ENCODE peak calls at places on chromosomes 11 and 22, in four cellular contexts. H is CD8-positive, alpha-beta memory T cell; Z is mesenchymal stem cell; W is astrocyte of the spinal cord. N is an unnamed sample.

GRCh38 chr11:118827118-118827517 is 36.2 kb upstream of the DDX6 start:
- DNase-seq in H (no peak), Z (no peak), W (no peak), N (no peak)

GRCh38 chr11:75733346-75734107 is 15.9 kb downstream of the MOGAT2 start:
- DNase-seq in H (no peak), Z (no peak), W (peak; percentile 4), N (peak; percentile 13)

GRCh38 chr11:37946155-37946766 is 1348.2 kb upstream of the RAG2 start:
- DNase-seq in H (no peak), Z (peak; percentile 62), W (peak; percentile 50), N (peak; percentile 1)

GRCh38 chr11:20839231-20839630 is 169.8 kb downstream of the NELL1 start:
- DNase-seq in H (no peak), Z (no peak), W (no peak), N (no peak)

GRCh38 chr11:74033046-74033445 is 24.2 kb upstream of the UCP3 start:
- DNase-seq in H (no peak), Z (no peak), W (no peak), N (no peak)

GRCh38 chr11:103031834-103032233 is 60.1 kb downstream of the DCUN1D5 start:
- DNase-seq in H (no peak), Z (no peak), W (peak; percentile 70), N (no peak)

GRCh38 chr11:118636569-118637290 is 29.3 kb downstream of the PHLDB1 start:
- DNase-seq in H (no peak), Z (no peak), W (no peak), N (no peak)

GRCh38 chr11:95585071-95585751 is 204.4 kb downstream of the FAM76B start:
- DNase-seq in H (no peak), Z (peak; percentile 79), W (peak; percentile 54), N (no peak)

GRCh38 chr11:87359401-87359800 is 321.7 kb downstream of the TMEM135 start:
- DNase-seq in H (no peak), Z (no peak), W (no peak), N (no peak)

DNA sequence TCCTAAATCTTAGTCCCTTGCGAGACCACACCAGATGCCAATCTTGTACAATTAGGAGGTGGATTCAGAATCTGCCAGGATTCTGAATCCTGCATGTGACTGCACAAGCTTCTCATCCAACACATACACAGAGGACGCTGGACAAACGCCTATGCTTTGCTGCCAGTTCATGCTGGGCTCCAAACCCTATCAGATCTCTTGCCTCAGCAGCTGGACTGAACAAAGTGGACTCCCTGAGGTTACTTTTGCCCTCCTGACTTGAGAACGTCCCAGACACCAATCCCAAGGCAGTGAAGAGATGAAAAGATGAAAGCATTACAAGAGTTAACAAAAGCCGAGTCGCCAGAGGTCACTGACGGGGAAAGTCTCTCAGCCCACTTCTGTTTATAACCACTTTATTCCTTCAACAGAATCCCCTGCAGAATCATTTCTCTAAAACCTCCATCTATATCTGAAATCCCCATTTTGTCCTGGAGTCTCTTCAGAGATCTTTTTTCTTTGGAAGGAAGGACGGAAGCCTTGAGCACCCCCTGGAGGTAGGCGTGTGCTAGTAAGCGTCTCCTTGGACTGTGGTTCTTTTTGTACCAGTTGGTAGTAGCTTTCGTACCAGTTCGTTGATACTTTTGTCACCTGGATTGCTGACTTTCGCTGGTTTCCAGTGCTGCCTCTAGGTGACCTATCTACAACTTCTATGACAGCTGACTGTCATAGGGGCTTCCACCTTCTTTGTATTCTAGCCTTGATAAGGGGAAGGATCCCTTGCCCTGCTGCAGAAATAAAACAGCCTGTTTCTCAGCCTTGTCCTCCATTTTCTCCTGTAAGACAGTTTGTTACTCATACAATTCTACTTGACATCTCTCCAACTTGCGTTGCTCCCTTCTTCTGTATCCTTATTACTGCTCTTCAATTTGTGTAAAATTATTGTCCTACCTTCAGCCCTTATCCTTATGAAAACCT is 26.1 kb upstream of the EED start:
- DNase-seq in H (peak; percentile 46), Z (peak; percentile 73), W (peak; percentile 74), N (peak; percentile 23)
- H3K4me3 ChIP-seq in H (peak overlapping the region; percentile 43), Z (peak overlapping the region; percentile 64), W (peak overlapping the region; percentile 3), N (peak overlapping the region; percentile 23)

DNA sequence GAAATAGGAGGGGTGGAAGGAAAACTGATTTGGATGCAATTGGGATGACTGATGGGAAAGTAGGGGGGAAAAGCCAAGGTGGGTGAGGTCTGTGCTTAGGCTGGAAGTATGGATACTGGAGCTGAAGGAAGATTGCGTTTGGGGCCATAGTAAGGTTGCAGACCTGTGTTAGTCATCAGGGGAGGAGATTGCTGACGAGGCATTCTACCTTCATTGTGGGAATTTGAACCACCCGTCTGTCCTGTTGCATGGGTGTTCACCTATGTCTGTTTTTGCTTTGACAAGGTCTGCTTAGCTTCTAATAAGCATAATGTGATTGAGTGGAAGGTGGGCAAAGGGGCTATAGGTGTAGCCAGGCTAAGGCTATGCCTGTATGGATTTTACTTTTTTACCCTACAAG is 323.8 kb downstream of the BLID start:
- DNase-seq in H (no peak), Z (no peak), W (no peak), N (no peak)
- H3K4me3 ChIP-seq in H (no peak overlapping the region), Z (no peak overlapping the region), W (no peak overlapping the region), N (no peak overlapping the region)

DNA sequence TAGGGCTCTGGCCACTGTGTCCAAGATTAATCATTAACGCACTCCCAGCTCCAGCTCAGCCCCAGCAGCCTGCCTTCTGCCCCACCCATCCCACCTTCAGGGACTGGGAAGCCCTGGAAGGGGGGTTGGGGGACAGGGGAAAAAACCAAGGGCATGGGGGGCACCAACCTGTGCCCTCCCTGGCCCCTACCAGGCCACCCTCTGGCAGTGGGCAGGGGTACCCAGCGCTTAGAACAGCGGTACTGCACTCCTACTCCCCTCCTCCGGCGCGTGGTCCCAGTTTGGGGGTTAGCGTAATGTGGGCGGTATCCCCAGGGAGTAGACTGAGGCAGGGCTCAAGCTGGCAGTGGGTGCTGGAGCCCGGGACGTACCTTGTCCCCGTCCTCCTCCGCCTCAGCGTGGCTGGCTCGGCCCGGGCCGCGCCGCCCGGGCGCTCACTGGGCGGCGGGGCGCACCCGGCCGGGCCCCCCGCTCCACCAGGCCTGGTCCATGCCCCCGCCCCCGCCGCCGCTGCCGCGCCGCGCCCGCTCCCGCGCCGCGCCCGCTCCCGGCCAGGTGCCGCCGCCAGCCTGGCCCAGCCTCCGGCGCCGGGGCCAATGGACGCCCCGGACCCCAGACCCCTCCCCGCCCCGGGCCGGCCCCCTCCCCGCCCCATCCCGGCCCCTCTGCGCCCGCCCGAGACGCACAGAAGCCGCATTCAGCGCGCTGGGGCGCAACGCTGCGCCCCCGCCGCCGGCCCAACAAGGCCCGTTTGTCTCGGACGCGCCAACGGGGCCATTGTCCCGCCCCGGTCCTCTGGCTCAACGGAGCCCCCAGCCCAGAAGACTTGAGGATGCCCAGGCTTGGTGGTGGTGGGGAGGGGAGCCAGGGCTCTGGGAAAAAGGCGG is at the start of gene GAL3ST1:
- DNase-seq in H (no peak), Z (no peak), W (no peak), N (no peak)
- H3K4me3 ChIP-seq in H (no peak within 1 kb of the TSS), Z (no peak within 1 kb of the TSS), W (no peak within 1 kb of the TSS), N (no peak within 1 kb of the TSS)

GRCh38 chr11:120023120-120023519 is 114.8 kb downstream of the TRIM29 start:
- DNase-seq in H (no peak), Z (no peak), W (no peak), N (no peak)
- H3K4me3 ChIP-seq in H (no peak overlapping the region), Z (no peak overlapping the region), W (no peak overlapping the region), N (no peak overlapping the region)

GRCh38 chr11:104682241-104682640 is 216.0 kb downstream of the CASP12 start:
- DNase-seq in H (no peak), Z (no peak), W (no peak), N (no peak)

GRCh38 chr11:104672897-104673296 is 225.4 kb downstream of the CASP12 start:
- DNase-seq in H (no peak), Z (no peak), W (no peak), N (no peak)

DNA sequence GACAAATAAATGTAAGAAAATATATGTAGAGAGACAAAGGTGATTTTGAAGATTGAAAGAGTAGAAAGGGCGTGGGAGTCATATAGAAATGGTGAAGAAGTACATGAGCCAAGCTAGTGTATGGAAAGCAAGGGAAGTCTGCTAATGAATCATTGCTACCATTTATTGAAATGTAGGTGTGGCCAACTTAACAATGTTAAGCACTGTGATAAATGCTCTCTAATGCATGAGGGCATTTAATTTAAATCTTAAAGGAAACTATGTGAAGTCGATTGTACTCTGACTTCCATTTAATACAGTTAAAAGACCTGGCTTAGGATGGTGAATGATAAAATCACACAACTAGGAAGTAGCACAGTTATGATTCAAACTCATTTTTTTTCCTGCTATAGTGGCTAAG is 219.9 kb downstream of the CASP12 start:
- DNase-seq in H (no peak), Z (no peak), W (no peak), N (no peak)
- H3K4me3 ChIP-seq in H (no peak overlapping the region), Z (no peak overlapping the region), W (no peak overlapping the region), N (no peak overlapping the region)

GRCh38 chr22:23565288-23565941 is 14.7 kb downstream of the IGLL1 start:
- DNase-seq in H (no peak), Z (peak; percentile 3), W (no peak), N (no peak)

GRCh38 chr22:23565942-23566715 is 14.0 kb downstream of the IGLL1 start:
- DNase-seq in H (no peak), Z (no peak), W (no peak), N (no peak)

GRCh38 chr22:23569291-23569690 is 10.8 kb downstream of the IGLL1 start:
- DNase-seq in H (no peak), Z (no peak), W (no peak), N (no peak)

GRCh38 chr22:23564276-23564675 is 15.8 kb downstream of the IGLL1 start:
- DNase-seq in H (no peak), Z (no peak), W (no peak), N (no peak)

DNA sequence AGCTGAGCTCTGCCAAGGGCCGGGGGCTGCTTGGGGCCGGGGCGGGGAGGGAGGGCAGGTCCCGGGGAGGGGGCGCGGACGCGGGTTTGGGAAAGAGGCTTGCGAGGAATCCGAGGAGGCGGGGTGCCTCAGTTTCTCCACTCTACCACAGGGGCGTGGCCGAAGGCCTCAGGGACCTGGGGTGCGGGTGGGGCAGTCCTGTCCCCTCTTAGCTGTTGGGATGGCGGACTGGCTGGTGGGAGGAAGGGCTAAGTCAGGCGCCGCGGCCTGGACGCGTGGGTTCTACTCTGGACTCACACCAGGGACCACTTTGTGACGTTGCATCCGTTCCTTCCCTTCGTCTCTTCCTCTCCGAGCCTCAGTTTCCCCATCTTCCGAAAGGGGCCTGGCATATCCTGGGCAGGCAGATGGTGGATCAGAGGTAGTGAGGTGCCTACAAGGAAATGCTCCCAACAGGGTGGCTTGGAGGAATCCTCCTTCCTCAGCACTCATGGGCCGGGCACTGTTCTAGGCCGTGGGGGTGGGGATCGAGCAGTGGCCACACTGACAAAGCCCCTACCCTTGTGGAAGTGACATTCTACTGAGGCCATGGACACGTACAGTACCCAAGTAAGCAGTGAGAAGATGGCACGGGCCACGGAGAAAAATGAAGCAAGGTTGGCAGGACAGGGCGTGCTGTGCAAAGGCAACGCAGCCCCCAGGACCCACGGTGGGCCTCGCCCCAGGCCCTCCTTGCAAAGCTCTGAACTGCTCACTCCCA is 13.2 kb downstream of the IGLL1 start:
- DNase-seq in H (no peak), Z (no peak), W (no peak), N (no peak)
- H3K4me3 ChIP-seq in H (no peak overlapping the region), Z (no peak overlapping the region), W (no peak overlapping the region), N (peak overlapping the region; percentile 39)

GRCh38 chr11:19244621-19245020 is 3.9 kb upstream of the E2F8 start:
- DNase-seq in H (no peak), Z (no peak), W (no peak), N (no peak)

GRCh38 chr11:19243601-19244000 is 2.9 kb upstream of the E2F8 start:
- DNase-seq in H (no peak), Z (no peak), W (no peak), N (no peak)

GRCh38 chr11:19244084-19244483 is 3.3 kb upstream of the E2F8 start:
- DNase-seq in H (no peak), Z (no peak), W (no peak), N (no peak)

GRCh38 chr11:19242184-19242932 is 1.6 kb upstream of the E2F8 start:
- DNase-seq in H (no peak), Z (peak; percentile 21), W (no peak), N (no peak)

GRCh38 chr11:19243143-19243542 is 2.4 kb upstream of the E2F8 start:
- DNase-seq in H (no peak), Z (no peak), W (no peak), N (no peak)
- H3K4me3 ChIP-seq in H (no peak overlapping the region), Z (no peak overlapping the region), W (no peak overlapping the region), N (no peak overlapping the region)

GRCh38 chr11:62542750-62543567 is 3.6 kb downstream of the AHNAK start:
- DNase-seq in H (peak; percentile 70), Z (peak; percentile 77), W (peak; percentile 78), N (no peak)
- H3K4me3 ChIP-seq in H (peak overlapping the region; percentile 76), Z (peak overlapping the region; percentile 96), W (peak overlapping the region; percentile 91), N (peak overlapping the region; percentile 97)

N was measured in skeletal muscle cell.